ENCODE peak calls at places on chromosomes 12 and 14, in eight cellular contexts. J is endothelial cell, Y is fibroblast of lung, P is astrocyte of the spinal cord, D is breast epithelium, I is PC-9, M is dorsolateral prefrontal cortex, G is AG09309. K is an unnamed sample.

GRCh38 chr12:56636118-56636674 is 6.1 kb upstream of the BAZ2A start:
- DNase-seq in J (peak), P (peak), M (peak), Y (peak), G (peak), D (peak), I (peak), K (peak)

GRCh38 chr12:102568151-102568815 is 87.9 kb upstream of the IGF1 start:
- DNase-seq in G (no peak), Y (peak), D (no peak), M (no peak), J (no peak), P (peak), I (no peak), K (no peak)

GRCh38 chr12:25054076-25054782 is 105.3 kb upstream of the BCAT1 start:
- DNase-seq in P (peak), I (no peak), J (no peak), G (no peak), M (no peak), D (no peak), Y (no peak), K (no peak)

GRCh38 chr12:67943295-67943892 is 45.9 kb upstream of the IFNG-AS1 start:
- DNase-seq in J (peak), P (peak), D (no peak), G (peak), I (peak), M (peak), Y (peak), K (peak)

GRCh38 chr12:39620664-39621658 is 1.4 kb upstream of the ABCD2 start:
- DNase-seq in Y (peak), D (no peak), J (no peak), M (no peak), P (peak), G (no peak), I (no peak), K (no peak)

GRCh38 chr12:130859128-130859527 is 12.7 kb upstream of the RAN start:
- DNase-seq in J (no peak), G (no peak), D (no peak), M (no peak), Y (no peak), I (no peak), P (no peak), K (no peak)

GRCh38 chr12:25130741-25131188 is 64.2 kb downstream of the DNAI7 start:
- DNase-seq in I (no peak), D (no peak), Y (peak), J (no peak), P (peak), M (no peak), G (peak), K (no peak)

GRCh38 chr14:103694572-103695026 is 20.7 kb downstream of the XRCC3 start:
- DNase-seq in Y (no peak), M (peak), J (no peak), G (no peak), D (no peak), P (no peak), I (no peak), K (no peak)

GRCh38 chr12:57401165-57401564 is 29.7 kb downstream of the R3HDM2 start:
- DNase-seq in P (no peak), J (no peak), D (no peak), G (no peak), Y (no peak), M (no peak), I (no peak), K (peak)

GRCh38 chr14:68813318-68813838 is 20.5 kb upstream of the ZFP36L1 start:
- DNase-seq in I (no peak), J (no peak), D (no peak), G (no peak), M (no peak), P (no peak), Y (no peak), K (no peak)

GRCh38 chr12:27808831-27809230 is 28.8 kb upstream of the MANSC4 start:
- DNase-seq in Y (no peak), M (no peak), P (no peak), J (no peak), G (no peak), D (no peak), I (no peak), K (no peak)

DNA sequence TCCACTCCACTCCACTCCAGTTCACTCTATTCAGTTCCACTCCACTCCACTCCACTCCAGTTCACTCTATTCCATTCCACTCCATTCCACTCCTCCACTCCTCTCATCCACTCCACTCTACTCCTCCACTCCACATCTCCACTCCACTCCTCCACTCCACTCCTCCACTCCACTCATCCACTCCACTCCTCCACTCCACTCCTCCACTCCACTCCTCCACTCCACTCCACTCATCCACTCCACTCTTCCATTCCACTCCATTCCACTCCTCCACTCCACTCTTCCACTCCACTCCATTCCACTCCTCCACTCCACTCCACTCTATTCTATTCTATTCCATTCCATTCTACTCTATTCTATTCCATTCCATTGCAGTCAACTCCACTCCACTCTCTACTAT is 9.8 kb downstream of the SERPINA5 start:
- DNase-seq in D (no peak), G (no peak), I (no peak), Y (no peak), P (no peak), J (no peak), M (no peak), K (no peak)
- TF ChIP-seq CTCF in D (no peak), G (no peak), I (no peak), Y (no peak), P (no peak), J (no peak), M (no peak), K (no peak)

GRCh38 chr14:60266021-60266937 is 17.3 kb downstream of the PPM1A start:
- DNase-seq in Y (peak), D (no peak), I (no peak), G (no peak), J (peak), M (no peak), P (no peak), K (peak)
- TF ChIP-seq CTCF in Y (peak), D (no peak), I (peak), G (peak), J (peak), M (no peak), P (peak), K (peak)

GRCh38 chr12:78585132-78585531 is 279.4 kb upstream of the SYT1 start:
- DNase-seq in D (no peak), P (peak), I (no peak), Y (peak), G (no peak), M (no peak), J (no peak), K (no peak)
- TF ChIP-seq CTCF in D (no peak), P (no peak), I (no peak), Y (no peak), G (no peak), M (no peak), J (no peak), K (no peak)

GRCh38 chr12:97308576-97309198 is 153.9 kb upstream of the RMST start:
- DNase-seq in D (no peak), P (peak), J (peak), I (peak), M (no peak), Y (peak), G (peak), K (no peak)
- TF ChIP-seq CTCF in D (peak), P (peak), J (peak), I (peak), M (peak), Y (peak), G (peak), K (peak)

GRCh38 chr14:99199854-99200653 is 71.9 kb downstream of the BCL11B start:
- DNase-seq in P (no peak), M (no peak), J (no peak), D (no peak), G (no peak), Y (no peak), I (no peak), K (no peak)
- TF ChIP-seq CTCF in P (peak), M (peak), J (no peak), D (no peak), G (peak), Y (no peak), I (no peak), K (no peak)

GRCh38 chr12:21647179-21647578 is 10.5 kb downstream of the LDHB start:
- DNase-seq in Y (no peak), G (no peak), P (no peak), D (no peak), I (no peak), J (no peak), M (no peak), K (no peak)
- TF ChIP-seq CTCF in Y (no peak), G (no peak), P (no peak), D (no peak), I (no peak), J (no peak), M (no peak), K (no peak)

GRCh38 chr12:14629832-14630688 is 62.4 kb upstream of the PLBD1 start:
- DNase-seq in Y (peak), P (peak), D (peak), G (peak), J (peak), I (peak), M (peak), K (peak)
- TF ChIP-seq CTCF in Y (peak), P (peak), D (peak), G (peak), J (peak), I (peak), M (peak), K (peak)

K was measured in glutamatergic neuron.